ENCODE peak calls at places on chromosome 4, in nine cellular contexts. T is stomach, D is endothelial cell of umbilical vein, W is breast epithelium, M is spleen, K is adipocyte, L is tibial artery, H is hepatocyte, J is mammary epithelial cell. V is an unnamed sample. For H3K4me1, the result is how much of the 10 kb centered on the place peaks cover.

GRCh38 chr4:69124941-69125340 is 28.7 kb downstream of the UGT2B7 start:
- DNase-seq in M (peak), K (no peak), D (no peak), L (no peak), W (no peak), J (peak), T (no peak), H (no peak), V (no peak)

GRCh38 chr4:5019274-5019673 is at the start of gene CYTL1:
- DNase-seq in H (no peak), D (peak), L (no peak), J (no peak), T (no peak), K (peak), W (no peak), M (no peak), V (peak)

GRCh38 chr4:10179957-10180602 is 63.5 kb upstream of the WDR1 start:
- DNase-seq in H (no peak), W (no peak), K (peak), T (no peak), D (no peak), L (no peak), M (no peak), J (no peak), V (peak)

GRCh38 chr4:169179609-169180526 is 90.9 kb downstream of the SH3RF1 start:
- DNase-seq in D (peak), J (no peak), H (peak), T (no peak), W (no peak), K (peak), M (no peak), L (no peak), V (no peak)

GRCh38 chr4:7785017-7785416 is 154.6 kb downstream of the AFAP1 start:
- DNase-seq in W (no peak), L (no peak), H (no peak), M (peak), K (no peak), J (no peak), D (peak), T (no peak), V (peak)

GRCh38 chr4:25815586-25815985 is 47.2 kb downstream of the SEL1L3 start:
- DNase-seq in L (no peak), M (no peak), H (no peak), J (no peak), W (no peak), K (no peak), D (no peak), T (no peak), V (no peak)

GRCh38 chr4:98542011-98542410 is 116.4 kb downstream of the TSPAN5 start:
- DNase-seq in L (no peak), J (no peak), W (no peak), M (no peak), D (no peak), H (no peak), K (no peak), T (no peak), V (no peak)

GRCh38 chr4:107155366-107155765 is 119.3 kb upstream of the DKK2 start:
- DNase-seq in M (no peak), H (no peak), T (no peak), K (no peak), L (no peak), J (no peak), D (peak), W (no peak), V (no peak)

GRCh38 chr4:78551420-78552351 is at the start of gene ANXA3:
- DNase-seq in T (peak), W (peak), H (peak), K (peak), D (peak), M (peak), L (no peak), J (peak), V (peak)

GRCh38 chr4:31995943-31996901 is 1276.1 kb downstream of the PCDH7 start:
- DNase-seq in L (no peak), J (no peak), K (no peak), W (no peak), M (peak), D (no peak), H (peak), T (no peak), V (peak)

GRCh38 chr4:20251061-20251795 is 477 bp upstream of the SLIT2 start:
- DNase-seq in W (no peak), K (peak), M (no peak), T (no peak), H (no peak), D (no peak), L (no peak), J (no peak), V (no peak)

GRCh38 chr4:16024009-16024408 is 59.8 kb downstream of the PROM1 start:
- DNase-seq in D (peak), H (no peak), L (no peak), W (no peak), J (peak), K (no peak), M (no peak), T (no peak), V (no peak)

GRCh38 chr4:176320340-176320975 is 692 bp downstream of the SPCS3 start:
- DNase-seq in H (peak), M (peak), T (peak), D (peak), L (peak), K (peak), J (peak), W (peak), V (peak)
- H3K4me1 ChIP-seq in H (under half), M (under half), T (half or more), D (under half), L (under half), K (under half), J (under half), W (under half), V (under half)

GRCh38 chr4:155426953-155427352 is 50.2 kb upstream of the MAP9 start:
- DNase-seq in L (no peak), J (no peak), H (no peak), M (no peak), W (no peak), T (no peak), K (no peak), D (no peak), V (no peak)

GRCh38 chr4:155419266-155419665 is 42.5 kb upstream of the MAP9 start:
- DNase-seq in H (no peak), L (no peak), J (peak), K (peak), D (peak), M (no peak), T (no peak), W (no peak), V (peak)

GRCh38 chr4:155428128-155428527 is 51.4 kb upstream of the MAP9 start:
- DNase-seq in J (no peak), L (no peak), M (no peak), D (peak), T (no peak), W (no peak), K (no peak), H (no peak), V (peak)

GRCh38 chr4:155423671-155424070 is 46.9 kb upstream of the MAP9 start:
- DNase-seq in M (no peak), L (no peak), T (no peak), D (no peak), W (no peak), K (no peak), J (no peak), H (no peak), V (no peak)
- H3K4me1 ChIP-seq in M (under half), L (under half), T (under half), D (under half), W (under half), K (under half), J (under half), H (under half), V (under half)

GRCh38 chr4:183161630-183162029 is 62.6 kb downstream of the WWC2 start:
- DNase-seq in D (no peak), L (no peak), M (no peak), T (no peak), K (no peak), W (no peak), J (no peak), H (no peak), V (no peak)
- H3K4me1 ChIP-seq in D (under half), L (under half), M (under half), T (under half), K (under half), W (under half), J (under half), H (under half), V (under half)

GRCh38 chr4:48138936-48139335 is 4.9 kb upstream of the TXK start:
- DNase-seq in L (no peak), K (no peak), D (no peak), T (no peak), W (no peak), M (no peak), J (no peak), H (no peak), V (no peak)

GRCh38 chr4:48138511-48138910 is 4.5 kb upstream of the TXK start:
- DNase-seq in L (no peak), T (no peak), W (no peak), K (no peak), M (no peak), J (no peak), D (no peak), H (no peak), V (no peak)

GRCh38 chr4:48141048-48141447 is 7.0 kb upstream of the TXK start:
- DNase-seq in T (no peak), H (peak), J (peak), M (no peak), W (no peak), L (no peak), K (peak), D (peak), V (peak)

GRCh38 chr4:48139688-48140087 is 5.6 kb upstream of the TXK start:
- DNase-seq in W (no peak), H (no peak), D (peak), L (no peak), K (peak), J (no peak), M (no peak), T (no peak), V (no peak)

DNA sequence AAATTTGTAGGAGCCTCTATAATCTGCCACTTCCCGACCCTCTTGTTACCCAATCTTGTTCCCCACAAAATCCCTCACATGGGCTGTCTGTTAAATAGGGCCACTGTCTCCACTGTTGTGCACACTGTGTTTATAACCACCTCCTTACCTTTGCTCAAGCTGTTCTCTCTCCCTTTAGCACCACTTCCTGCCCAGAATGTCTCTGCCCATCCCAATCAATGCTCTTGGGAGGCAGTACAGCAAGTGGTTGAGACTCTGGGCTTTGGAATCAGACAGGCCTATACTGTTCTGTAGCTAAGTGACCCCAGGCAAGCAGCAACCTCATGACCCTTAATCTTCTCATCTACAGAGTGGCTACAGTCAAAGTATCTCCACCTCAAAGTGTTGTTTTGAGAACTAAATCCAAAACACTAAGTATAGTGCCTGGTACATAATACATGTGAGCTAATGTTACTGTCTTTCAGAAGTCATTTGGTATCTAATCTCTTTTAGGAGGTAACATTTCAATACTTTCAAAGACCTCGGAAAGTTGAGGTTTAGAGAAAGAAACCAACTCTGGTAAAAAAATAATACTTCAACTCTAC is 3.8 kb upstream of the TXK start:
- DNase-seq in K (no peak), L (no peak), T (no peak), J (no peak), D (no peak), H (no peak), W (no peak), M (no peak), V (no peak)
- H3K4me1 ChIP-seq in K (under half), L (under half), T (under half), J (under half), D (under half), H (under half), W (under half), M (under half), V (under half)

GRCh38 chr4:143356493-143356892 is 19.8 kb downstream of the GAB1 start:
- DNase-seq in D (no peak), H (no peak), J (peak), T (no peak), M (no peak), L (no peak), W (no peak), K (no peak), V (no peak)
- H3K4me1 ChIP-seq in D (under half), H (half or more), J (half or more), T (half or more), M (under half), L (half or more), W (under half), K (under half), V (half or more)

DNA sequence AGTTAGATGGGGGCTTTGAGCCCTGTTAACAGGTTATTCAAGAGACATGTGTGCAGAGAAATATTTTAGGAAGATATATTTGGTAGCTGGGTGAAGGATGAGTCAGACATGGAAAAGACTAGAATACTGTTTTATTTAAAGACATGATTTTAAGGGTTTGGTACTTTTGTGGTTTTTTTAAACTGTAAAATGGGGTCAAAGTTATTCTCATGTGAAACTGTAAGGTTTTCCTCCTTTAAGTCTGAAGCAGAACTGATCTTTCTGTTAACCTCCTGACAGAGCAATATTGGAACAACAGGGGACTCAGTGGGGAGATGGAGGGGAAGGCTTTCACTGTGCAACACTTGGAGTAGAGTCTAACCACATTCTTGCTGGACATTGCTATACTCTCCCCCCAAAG is 112.4 kb upstream of the LSM6 start:
- DNase-seq in T (no peak), M (no peak), D (no peak), K (peak), H (no peak), L (no peak), J (no peak), W (no peak), V (no peak)
- H3K4me1 ChIP-seq in T (under half), M (under half), D (under half), K (under half), H (under half), L (under half), J (under half), W (under half), V (under half)

GRCh38 chr4:13984996-13985780 is 357.7 kb upstream of the BOD1L1 start:
- DNase-seq in M (no peak), D (no peak), T (no peak), K (peak), H (no peak), J (no peak), W (no peak), L (peak), V (no peak)
- H3K4me1 ChIP-seq in M (under half), D (under half), T (under half), K (half or more), H (under half), J (under half), W (under half), L (under half), V (under half)

GRCh38 chr4:163590103-163590502 is 95.6 kb downstream of the TMA16 start:
- DNase-seq in J (no peak), W (no peak), L (no peak), M (no peak), T (no peak), D (no peak), K (no peak), H (no peak), V (no peak)

GRCh38 chr4:163591614-163592020 is 97.1 kb downstream of the TMA16 start:
- DNase-seq in T (no peak), M (no peak), L (no peak), K (no peak), W (no peak), H (no peak), D (no peak), J (no peak), V (no peak)

GRCh38 chr4:163592207-163592606 is 97.7 kb downstream of the TMA16 start:
- DNase-seq in W (no peak), K (no peak), M (no peak), D (no peak), J (no peak), H (no peak), T (no peak), L (no peak), V (no peak)

GRCh38 chr4:163587867-163588266 is 93.4 kb downstream of the TMA16 start:
- DNase-seq in W (no peak), L (no peak), D (no peak), T (no peak), K (no peak), J (no peak), H (no peak), M (no peak), V (no peak)

GRCh38 chr4:163590609-163591264 is 96.2 kb downstream of the TMA16 start:
- DNase-seq in T (no peak), D (no peak), W (no peak), L (no peak), M (no peak), K (no peak), J (peak), H (no peak), V (no peak)
- H3K4me1 ChIP-seq in T (under half), D (under half), W (under half), L (under half), M (under half), K (under half), J (under half), H (under half), V (under half)

DNA sequence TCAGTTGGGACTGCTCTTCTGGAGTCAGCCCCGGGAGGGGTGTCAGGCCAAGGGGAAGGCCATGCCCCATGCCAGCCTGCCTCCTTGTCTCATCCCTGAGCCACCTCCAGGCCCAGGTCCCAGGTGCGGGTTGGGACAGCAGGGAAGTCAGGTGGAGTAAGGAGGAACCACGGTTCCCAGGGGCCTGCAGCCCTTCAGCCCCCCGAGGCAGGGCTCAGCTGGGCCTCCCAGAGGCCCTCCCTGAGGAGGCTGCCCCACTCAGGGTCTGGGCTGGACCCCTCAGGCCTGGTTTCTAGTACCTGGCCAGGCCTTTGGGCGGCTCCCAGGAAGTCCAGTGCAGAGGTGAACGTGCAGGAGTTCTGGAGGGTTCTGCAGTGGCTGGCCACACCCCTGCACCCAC is 23.4 kb upstream of the FGFR3 start:
- DNase-seq in J (no peak), L (no peak), D (no peak), K (no peak), W (no peak), T (no peak), M (no peak), H (no peak), V (no peak)
- H3K4me1 ChIP-seq in J (under half), L (under half), D (under half), K (under half), W (under half), T (under half), M (under half), H (half or more), V (under half)

DNA sequence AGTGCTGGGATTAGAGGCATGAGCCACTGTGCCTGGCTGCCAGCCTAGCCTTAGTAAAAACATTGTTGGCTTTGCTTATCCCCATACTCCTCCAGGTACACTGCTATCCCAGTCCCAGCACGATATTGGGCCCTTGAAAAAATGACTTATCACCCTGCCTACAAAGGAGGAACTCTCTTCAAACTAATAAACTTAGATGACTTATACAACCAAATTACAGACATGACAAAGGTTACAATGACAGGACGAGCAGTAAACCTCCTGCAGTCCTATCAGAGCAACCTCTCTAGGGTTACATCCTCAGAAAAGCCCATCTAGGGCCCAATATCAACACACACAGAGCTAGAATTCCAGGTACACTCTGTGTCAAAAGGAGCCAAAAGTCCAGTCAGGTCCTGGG is 5.7 kb upstream of the HERC5 start:
- DNase-seq in T (no peak), K (no peak), D (no peak), J (no peak), W (no peak), M (no peak), H (no peak), L (no peak), V (no peak)
- H3K4me1 ChIP-seq in T (under half), K (under half), D (under half), J (under half), W (under half), M (under half), H (under half), L (under half), V (under half)